ENCODE peak calls at places on chromosomes 11 and 22, in five cellular contexts. F, E, P, D and V are unnamed samples. For H3K4me1 and H3K27me3, the result is how much of the 10 kb centered on the place peaks cover.

GRCh38 chr11:110431212-110432073 is 1.7 kb downstream of the FDX1 start:
- DNase-seq in F (no peak), E (no peak), P (no peak), D (peak), V (no peak)

GRCh38 chr11:86069408-86070086 is 663 bp upstream of the PICALM start:
- DNase-seq in F (peak), E (peak), P (no peak), D (peak), V (peak)

GRCh38 chr11:35919244-35919643 is 24.6 kb upstream of the LDLRAD3 start:
- DNase-seq in F (no peak), E (no peak), P (no peak), D (peak), V (no peak)

GRCh38 chr22:49582671-49583070 is 245.0 kb downstream of the BRD1 start:
- DNase-seq in F (no peak), E (no peak), P (no peak), D (no peak), V (no peak)

GRCh38 chr11:58549644-58550043 is 26.0 kb downstream of the LPXN start:
- DNase-seq in F (no peak), E (peak), P (no peak), D (no peak), V (no peak)

GRCh38 chr11:118267486-118267885 is 3.4 kb upstream of the MPZL2 start:
- DNase-seq in F (no peak), E (no peak), P (no peak), D (no peak), V (no peak)

GRCh38 chr11:14357843-14358728 is 897 bp downstream of the RRAS2 start:
- DNase-seq in F (peak), E (peak), P (peak), D (peak), V (no peak)

GRCh38 chr11:62322524-62322923 is 14.7 kb upstream of the ASRGL1 start:
- DNase-seq in F (no peak), E (no peak), P (no peak), D (no peak), V (no peak)

GRCh38 chr22:49209452-49210195 is 618.0 kb downstream of the BRD1 start:
- DNase-seq in F (no peak), E (no peak), P (no peak), D (no peak), V (no peak)

GRCh38 chr11:1694064-1694845 is 2.7 kb upstream of the KRTAP5-6 start:
- DNase-seq in F (peak), E (peak), P (peak), D (peak), V (peak)

GRCh38 chr11:114073506-114074381 is 14.2 kb downstream of the ZBTB16 start:
- DNase-seq in F (no peak), E (no peak), P (peak), D (no peak), V (no peak)

GRCh38 chr22:23119492-23120414 is 22.0 kb downstream of the RSPH14 start:
- DNase-seq in F (no peak), E (no peak), P (peak), D (no peak), V (no peak)

GRCh38 chr22:25153961-25154685 is 45.5 kb upstream of the CRYBB3 start:
- DNase-seq in F (no peak), E (peak), P (no peak), D (peak), V (no peak)
- H3K27ac ChIP-seq in F (no peak), E (peak), P (no peak), D (no peak), V (no peak)

GRCh38 chr22:24435861-24436351 is 8.5 kb downstream of the ADORA2A start:
- DNase-seq in F (no peak), E (no peak), P (no peak), D (no peak), V (no peak)
- H3K4me1 ChIP-seq in F (under half), E (under half), P (half or more), D (under half), V (under half)

GRCh38 chr11:5037926-5038325 is 8.4 kb upstream of the OR52J3 start:
- DNase-seq in F (no peak), E (no peak), P (no peak), D (no peak), V (no peak)
- H3K27me3 ChIP-seq in F (under half), E (under half), P (under half), D (under half), V (under half)

GRCh38 chr22:46463435-46464227 is 73.8 kb downstream of the CELSR1 start:
- DNase-seq in F (no peak), E (no peak), P (no peak), D (no peak), V (no peak)

GRCh38 chr22:46462726-46463371 is 74.6 kb downstream of the CELSR1 start:
- DNase-seq in F (no peak), E (no peak), P (no peak), D (no peak), V (no peak)

GRCh38 chr22:46460835-46461234 is 76.6 kb downstream of the CELSR1 start:
- DNase-seq in F (no peak), E (no peak), P (no peak), D (no peak), V (no peak)

GRCh38 chr22:46459347-46460065 is 77.9 kb downstream of the CELSR1 start:
- DNase-seq in F (no peak), E (no peak), P (no peak), D (no peak), V (no peak)

DNA sequence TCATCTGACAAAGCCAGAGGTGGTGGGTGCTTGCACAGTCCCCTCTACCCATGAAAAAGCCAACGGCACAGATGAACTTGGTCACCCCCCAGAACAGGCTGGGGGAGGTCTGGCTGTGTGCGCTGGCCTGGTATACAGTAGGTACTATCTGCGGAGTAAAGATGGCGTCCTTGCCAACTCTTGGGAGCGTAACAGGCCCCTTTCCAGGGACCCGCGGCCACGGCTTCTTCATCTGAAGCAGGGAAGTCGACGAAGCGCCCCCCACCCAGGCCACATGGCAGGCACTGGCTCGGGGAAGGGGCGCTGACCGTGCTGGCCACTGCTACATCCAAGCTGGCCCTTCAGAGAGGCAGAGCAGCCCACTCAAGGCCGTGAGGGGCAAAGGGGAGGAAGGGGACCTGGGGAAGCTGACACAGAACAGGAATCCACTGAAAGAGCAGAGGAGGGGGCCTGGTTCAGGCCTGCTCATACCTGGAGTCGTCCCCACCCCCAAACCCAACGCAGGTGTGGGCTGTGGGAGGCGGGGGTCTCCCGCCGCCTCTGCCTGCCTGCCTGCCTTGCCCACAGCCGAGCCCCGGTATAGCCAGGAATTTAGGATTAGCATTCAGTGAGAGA is 75.7 kb downstream of the CELSR1 start:
- DNase-seq in F (no peak), E (no peak), P (no peak), D (no peak), V (no peak)
- H3K27ac ChIP-seq in F (no peak), E (no peak), P (no peak), D (no peak), V (no peak)